ENCODE peak calls at places on chromosomes 13 and 19, in eight cellular contexts. X, Q, K, S, N, U, P and R are unnamed samples.

GRCh38 chr13:92044351-92044750 is 645.9 kb downstream of the GPC5 start:
- DNase-seq in S (no peak), U (no peak), P (no peak), K (no peak), Q (no peak), N (no peak), X (no peak), R (no peak)

GRCh38 chr19:49599378-49600298 is 8.7 kb downstream of the PRR12 start:
- DNase-seq in K (no peak), P (no peak), Q (no peak), X (no peak), U (no peak), N (no peak), S (peak; percentile 40), R (no peak)

GRCh38 chr13:74000906-74001305 is 133.3 kb downstream of the KLF12 start:
- DNase-seq in U (no peak), X (no peak), N (no peak), K (no peak), P (peak; percentile 8), Q (no peak), S (no peak), R (no peak)

GRCh38 chr19:46731007-46731501 is 14.1 kb upstream of the PRKD2 start:
- DNase-seq in Q (no peak), P (no peak), X (peak; percentile 83), N (no peak), K (peak; percentile 75), S (no peak), U (peak; percentile 50), R (no peak)

GRCh38 chr13:51066091-51066831 is 44.8 kb downstream of the C13orf42 start:
- DNase-seq in U (no peak), Q (no peak), N (no peak), X (no peak), S (no peak), K (peak; percentile 4), P (no peak), R (no peak)

GRCh38 chr19:55246462-55247451 is 12.1 kb downstream of the PPP6R1 start:
- DNase-seq in Q (no peak), P (no peak), X (no peak), S (no peak), U (no peak), N (no peak), K (no peak), R (no peak)

GRCh38 chr13:40776681-40777165 is 5.7 kb upstream of the MRPS31 start:
- DNase-seq in N (no peak), Q (no peak), X (peak; percentile 32), S (peak; percentile 34), U (no peak), K (no peak), P (peak; percentile 50), R (no peak)

GRCh38 chr13:109779876-109780516 is 6.4 kb downstream of the IRS2 start:
- DNase-seq in P (no peak), N (no peak), X (no peak), Q (no peak), S (no peak), U (no peak), K (no peak), R (no peak)

GRCh38 chr19:35639863-35640262 is 1.7 kb upstream of the ETV2 start:
- DNase-seq in X (no peak), U (no peak), N (no peak), P (no peak), Q (no peak), K (no peak), S (no peak), R (no peak)

GRCh38 chr19:8056533-8056932 is 4.0 kb downstream of the CCL25 start:
- DNase-seq in S (no peak), P (no peak), U (no peak), N (no peak), X (no peak), K (no peak), Q (no peak), R (no peak)

GRCh38 chr13:31036717-31037116 is 104.3 kb downstream of the TEX26 start:
- DNase-seq in K (no peak), P (no peak), Q (no peak), U (no peak), X (no peak), N (no peak), S (no peak), R (no peak)

GRCh38 chr19:21758296-21758695 is 9.1 kb downstream of the ZNF100 start:
- DNase-seq in U (no peak), N (no peak), S (no peak), K (no peak), P (no peak), X (no peak), Q (no peak), R (no peak)

GRCh38 chr13:39119422-39119821 is 81.2 kb downstream of the NHLRC3 start:
- DNase-seq in Q (no peak), K (no peak), X (no peak), P (no peak), U (no peak), N (no peak), S (no peak), R (no peak)

GRCh38 chr19:34662919-34663318 is 14.0 kb downstream of the SCGB2B2 start:
- DNase-seq in K (peak; percentile 45), P (peak; percentile 59), N (no peak), X (peak; percentile 7), Q (no peak), U (no peak), S (peak; percentile 47), R (no peak)

GRCh38 chr13:76329004-76329403 is 557.2 kb downstream of the KCTD12 start:
- DNase-seq in U (no peak), X (no peak), Q (no peak), K (no peak), S (no peak), P (no peak), N (no peak), R (no peak)

GRCh38 chr13:95615539-95615938 is 29.0 kb downstream of the DZIP1 start:
- DNase-seq in S (no peak), K (no peak), X (no peak), P (no peak), Q (no peak), U (no peak), N (no peak), R (no peak)

GRCh38 chr19:47226426-47227346 is 4.3 kb downstream of the BBC3 start:
- DNase-seq in Q (peak; percentile 72), K (peak; percentile 72), S (peak; percentile 86), X (peak; percentile 83), U (peak; percentile 35), P (no peak), N (peak; percentile 92), R (peak; percentile 74)

GRCh38 chr19:52307275-52307674 is 10.3 kb downstream of the ZNF480 start:
- DNase-seq in X (peak; percentile 28), Q (no peak), U (no peak), S (no peak), P (peak; percentile 11), N (no peak), K (no peak), R (no peak)

GRCh38 chr13:110121312-110122083 is 185.5 kb downstream of the COL4A1 start:
- DNase-seq in X (no peak), N (peak; percentile 18), K (no peak), U (no peak), P (no peak), S (no peak), Q (no peak), R (no peak)

GRCh38 chr13:25783076-25783475 is 268.7 kb downstream of the SHISA2 start:
- DNase-seq in Q (no peak), X (no peak), U (no peak), K (no peak), N (no peak), S (no peak), P (no peak), R (no peak)

GRCh38 chr19:28128341-28128740 is 1084.6 kb downstream of the UQCRFS1 start:
- DNase-seq in N (no peak), P (no peak), U (no peak), K (no peak), S (no peak), X (no peak), Q (no peak), R (no peak)

GRCh38 chr19:39307822-39308530 is 11.8 kb downstream of the IFNL1 start:
- DNase-seq in K (no peak), Q (no peak), X (no peak), N (no peak), U (no peak), P (no peak), S (peak; percentile 24), R (peak; percentile 8)
- TF ChIP-seq CTCF in K (no peak), Q (no peak), X (no peak), N (no peak), U (no peak), P (no peak), S (no peak), R (no peak)

GRCh38 chr19:19732579-19733501 is at the start of gene ZNF14:
- DNase-seq in S (peak; percentile 98), U (peak; percentile 62), K (peak; percentile 85), P (peak; percentile 95), Q (peak; percentile 95), X (peak; percentile 94), N (peak; percentile 95), R (peak; percentile 99)
- TF ChIP-seq CTCF in S (no peak), U (peak; percentile 10), K (no peak), P (peak; percentile 23), Q (peak; percentile 4), X (peak; percentile 16), N (no peak), R (no peak)

GRCh38 chr19:42284066-42284501 is 15.0 kb downstream of the CIC start:
- DNase-seq in P (peak; percentile 91), X (peak; percentile 90), S (peak; percentile 98), U (no peak), N (peak; percentile 73), K (peak; percentile 89), Q (peak; percentile 90), R (peak; percentile 93)

GRCh38 chr19:42282036-42282762 is 13.1 kb downstream of the CIC start:
- DNase-seq in S (no peak), X (no peak), N (no peak), P (peak; percentile 45), U (no peak), Q (peak; percentile 71), K (no peak), R (no peak)

GRCh38 chr19:42282810-42283247 is 13.8 kb downstream of the CIC start:
- DNase-seq in K (no peak), X (no peak), Q (no peak), U (no peak), P (no peak), S (no peak), N (no peak), R (no peak)

GRCh38 chr19:42284641-42285341 is 15.7 kb downstream of the CIC start:
- DNase-seq in X (no peak), K (no peak), S (no peak), N (no peak), U (no peak), Q (peak; percentile 69), P (no peak), R (no peak)

GRCh38 chr19:42283248-42284065 is 14.4 kb downstream of the CIC start:
- DNase-seq in K (peak; percentile 98), P (peak; percentile 97), U (peak; percentile 60), Q (peak; percentile 97), S (peak; percentile 99), N (peak; percentile 97), X (peak; percentile 97), R (peak; percentile 95)
- TF ChIP-seq CTCF in K (no peak), P (no peak), U (no peak), Q (no peak), S (no peak), N (no peak), X (no peak), R (no peak)

GRCh38 chr19:40603071-40603718 is 2.0 kb downstream of the LTBP4 start:
- DNase-seq in S (no peak), U (no peak), X (peak; percentile 82), Q (no peak), P (peak; percentile 76), K (no peak), N (no peak), R (no peak)
- TF ChIP-seq CTCF in S (no peak), U (peak; percentile 20), X (no peak), Q (no peak), P (no peak), K (no peak), N (no peak), R (no peak)